ENCODE peak calls at places on chromosomes 11 and 22, in four cellular contexts. I is upper lobe of right lung, W is psoas muscle, D is A549. H is an unnamed sample. For H3K9me3, the result is how much of the 10 kb centered on the place peaks cover.

GRCh38 chr11:77233011-77233410 is 68.5 kb downstream of the GDPD4 start:
- DNase-seq in I (no peak), W (no peak), D (no peak), H (no peak)

GRCh38 chr11:1503708-1504104 is 17.1 kb upstream of the MOB2 start:
- DNase-seq in I (peak), W (peak), D (no peak), H (no peak)

GRCh38 chr11:43969543-43969942 is 27.1 kb downstream of the C11orf96 start:
- DNase-seq in I (no peak), W (no peak), D (no peak), H (no peak)

GRCh38 chr11:35815556-35816315 is 128.1 kb upstream of the LDLRAD3 start:
- DNase-seq in I (no peak), W (no peak), D (no peak), H (no peak)

GRCh38 chr22:35131423-35132050 is 65.6 kb downstream of the ISX start:
- DNase-seq in I (no peak), W (no peak), D (no peak), H (no peak)

GRCh38 chr11:76783901-76784813 is 1.0 kb downstream of the TSKU start:
- DNase-seq in I (peak), W (peak), D (peak), H (peak)

GRCh38 chr11:76661306-76661751 is 9.2 kb downstream of the LRRC32 start:
- DNase-seq in I (peak), W (no peak), D (no peak), H (no peak)

GRCh38 chr22:43377486-43377995 is 34.3 kb upstream of the MPPED1 start:
- DNase-seq in I (no peak), W (no peak), D (no peak), H (no peak)

GRCh38 chr11:35099278-35100018 is 39.5 kb upstream of the CD44 start:
- DNase-seq in I (no peak), W (no peak), D (no peak), H (no peak)

GRCh38 chr11:125270711-125271110 is 106.2 kb downstream of the PKNOX2 start:
- DNase-seq in I (no peak), W (no peak), D (no peak), H (no peak)

GRCh38 chr11:8023831-8024555 is 36.9 kb downstream of the EIF3F start:
- DNase-seq in I (peak), W (no peak), D (no peak), H (peak)

GRCh38 chr11:76120513-76121081 is 85.7 kb downstream of the WNT11 start:
- DNase-seq in I (no peak), W (no peak), D (no peak), H (no peak)

GRCh38 chr22:47374273-47374771 is 611.9 kb downstream of the TBC1D22A start:
- DNase-seq in I (peak), W (no peak), D (no peak), H (peak)

GRCh38 chr11:67483901-67484665 is 1.3 kb downstream of the AIP start:
- DNase-seq in I (no peak), W (no peak), D (no peak), H (peak)

GRCh38 chr22:37060801-37061610 is 9.5 kb downstream of the KCTD17 start:
- DNase-seq in I (no peak), W (no peak), D (no peak), H (no peak)

GRCh38 chr22:17552737-17553136 is 10.6 kb upstream of the SLC25A18 start:
- DNase-seq in I (no peak), W (peak), D (no peak), H (peak)

GRCh38 chr11:61173456-61173855 is 12.2 kb upstream of the VPS37C start:
- DNase-seq in I (no peak), W (no peak), D (peak), H (no peak)

GRCh38 chr11:107929611-107930200 is 1.5 kb downstream of the RAB39A start:
- DNase-seq in I (no peak), W (no peak), D (no peak), H (no peak)

GRCh38 chr11:93740031-93740801 is 1.1 kb downstream of the TAF1D start:
- DNase-seq in I (peak), W (no peak), D (peak), H (peak)

GRCh38 chr22:37202706-37203105 is 9.6 kb downstream of the SSTR3 start:
- DNase-seq in I (peak), W (peak), D (no peak), H (no peak)

GRCh38 chr11:27864046-27865025 is 164.1 kb upstream of the BDNF start:
- DNase-seq in I (no peak), W (no peak), D (no peak), H (no peak)

GRCh38 chr11:36465449-36466163 is 44.5 kb downstream of the TRAF6 start:
- DNase-seq in I (no peak), W (no peak), D (no peak), H (no peak)

GRCh38 chr11:18105086-18105801 is 638 bp downstream of the SAAL1 start:
- DNase-seq in I (no peak), W (no peak), D (peak), H (no peak)

GRCh38 chr11:33721291-33721840 is 14.9 kb downstream of the CD59 start:
- DNase-seq in I (no peak), W (peak), D (no peak), H (no peak)

GRCh38 chr11:61769946-61770683 is 17.7 kb downstream of the MYRF start:
- DNase-seq in I (no peak), W (no peak), D (no peak), H (no peak)

GRCh38 chr11:68328374-68329091 is 16.1 kb downstream of the LRP5 start:
- DNase-seq in I (no peak), W (no peak), D (no peak), H (no peak)

GRCh38 chr11:112004389-112004788 is 20.8 kb upstream of the DLAT start:
- DNase-seq in I (no peak), W (no peak), D (no peak), H (peak)

GRCh38 chr11:61706452-61707400 is 26.5 kb downstream of the DAGLA start:
- DNase-seq in I (no peak), W (no peak), D (no peak), H (no peak)

GRCh38 chr11:69115586-69116560 is 39.9 kb upstream of the SMIM38 start:
- DNase-seq in I (peak), W (peak), D (no peak), H (no peak)

GRCh38 chr11:62030071-62030684 is 62.7 kb upstream of the FTH1 start:
- DNase-seq in I (no peak), W (no peak), D (no peak), H (no peak)

GRCh38 chr11:1197886-1198765 is 24.7 kb upstream of the MUC5B start:
- DNase-seq in I (peak), W (peak), D (no peak), H (no peak)

GRCh38 chr22:45468872-45469572 is 33.7 kb upstream of the FBLN1 start:
- DNase-seq in I (no peak), W (no peak), D (no peak), H (no peak)

DNA sequence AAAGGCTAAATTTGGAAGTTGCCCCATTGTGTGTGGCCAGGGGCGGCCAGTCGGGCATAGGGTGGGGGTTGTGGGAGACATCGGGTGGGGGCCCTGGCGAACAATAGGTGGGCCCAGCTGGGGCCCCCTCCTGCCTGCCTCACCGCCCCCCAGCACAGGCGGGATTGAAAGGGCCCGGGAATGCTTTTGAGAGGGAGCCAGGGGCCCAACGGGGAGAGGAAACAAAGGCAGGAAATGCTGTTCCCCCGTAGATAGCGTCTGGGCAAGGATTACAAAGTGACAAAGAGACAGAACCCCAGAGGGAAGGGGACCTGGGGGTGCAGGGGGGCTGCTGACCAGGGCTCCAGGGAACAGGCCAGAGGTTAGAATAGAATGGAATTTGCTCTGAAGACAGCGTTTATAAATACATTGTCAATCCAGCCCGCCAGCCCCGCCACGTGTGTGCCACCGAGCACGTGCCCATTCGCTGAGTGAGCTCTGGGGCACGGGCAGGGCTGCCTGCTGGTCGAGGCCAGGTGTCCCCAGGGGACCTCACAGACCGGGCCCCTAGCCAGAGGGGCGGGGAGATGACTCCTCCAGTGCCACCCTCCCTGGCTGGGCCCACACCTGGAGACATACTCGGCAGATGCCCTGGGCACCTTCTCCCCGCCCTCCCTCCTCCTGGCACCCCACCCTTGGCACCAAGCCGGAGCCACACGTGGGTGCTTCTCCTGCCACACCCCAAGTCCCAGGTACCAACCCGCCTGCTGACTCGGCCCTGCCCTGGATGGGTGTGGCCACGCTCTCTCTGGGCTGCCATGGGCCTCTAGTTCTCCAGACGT is 9.7 kb downstream of the PDGFB start:
- DNase-seq in I (peak), W (peak), D (no peak), H (no peak)
- H3K27ac ChIP-seq in I (peak), W (peak), D (no peak), H (peak)

DNA sequence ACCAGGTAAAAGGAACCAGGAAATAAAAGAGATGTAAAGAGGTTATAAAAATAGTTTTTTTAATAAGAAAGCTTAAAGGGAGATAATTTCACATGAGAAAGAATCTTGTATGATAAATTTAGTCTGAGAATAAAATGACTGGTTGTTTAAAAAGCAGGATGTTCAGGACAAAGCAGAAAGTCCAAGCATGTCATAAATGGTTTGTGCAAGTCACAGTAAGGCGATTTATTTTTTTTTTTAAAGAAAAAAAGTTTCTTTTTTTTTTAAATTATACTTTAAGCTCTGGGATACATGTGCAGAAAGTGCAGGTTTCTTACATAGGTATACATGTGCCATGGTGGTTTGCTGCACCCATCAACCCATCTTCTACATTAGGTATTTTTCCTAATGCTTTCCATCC is 30.8 kb downstream of the GLYATL2 start:
- DNase-seq in I (no peak), W (no peak), D (peak), H (no peak)
- H3K9me3 ChIP-seq in I (under half), W (under half), D (under half), H (under half)

GRCh38 chr11:117627259-117627658 is 169.8 kb downstream of the DSCAML1 start:
- DNase-seq in I (peak), W (no peak), D (no peak), H (no peak)
- H3K27ac ChIP-seq in I (no peak), W (no peak), D (no peak), H (no peak)

GRCh38 chr22:49650336-49651241 is 177.1 kb downstream of the BRD1 start:
- DNase-seq in I (no peak), W (peak), D (no peak), H (no peak)
- H3K9me3 ChIP-seq in I (under half), W (under half), D (under half), H (under half)